ENCODE peak calls at places on chromosomes 12 and 14, in six cellular contexts. V is heart left ventricle, P is NB4, W is GM06990, C is stomach, R is fibroblast of mammary gland. K is an unnamed sample.

GRCh38 chr12:45166056-45166455 is 49.8 kb upstream of the ANO6 start:
- DNase-seq in P (no peak), V (no peak), W (no peak), C (no peak), R (peak), K (no peak)

GRCh38 chr12:126191037-126191891 is 1126.0 kb downstream of the AACS start:
- DNase-seq in P (no peak), W (no peak), R (no peak), C (no peak), V (no peak), K (peak)

GRCh38 chr14:89469210-89470198 is 52.5 kb upstream of the FOXN3 start:
- DNase-seq in P (peak), C (no peak), V (no peak), R (no peak), W (no peak), K (no peak)

GRCh38 chr12:54587315-54587821 is 1.1 kb downstream of the PPP1R1A start:
- DNase-seq in W (no peak), P (no peak), C (peak), V (peak), R (no peak), K (no peak)

GRCh38 chr12:98424726-98425401 is 90.5 kb upstream of the TMPO start:
- DNase-seq in V (peak), C (peak), W (no peak), P (peak), R (peak), K (peak)

GRCh38 chr12:105922670-105923102 is 216.1 kb downstream of the NUAK1 start:
- DNase-seq in C (no peak), P (no peak), R (peak), W (no peak), V (no peak), K (peak)

GRCh38 chr14:32576088-32576795 is 247.1 kb downstream of the AKAP6 start:
- DNase-seq in W (no peak), P (peak), V (no peak), C (peak), R (peak), K (peak)

GRCh38 chr12:52060498-52061177 is 9.1 kb upstream of the ATG101 start:
- DNase-seq in R (no peak), C (no peak), W (no peak), P (no peak), V (no peak), K (peak)

GRCh38 chr14:99391671-99392070 is 89.0 kb downstream of the SETD3 start:
- DNase-seq in C (no peak), P (no peak), R (peak), V (no peak), W (no peak), K (peak)

GRCh38 chr12:105060715-105061378 is 23.4 kb downstream of the ALDH1L2 start:
- DNase-seq in R (no peak), V (no peak), C (no peak), P (no peak), W (no peak), K (no peak)

GRCh38 chr14:79573486-79573885 is 637.8 kb downstream of the DIO2 start:
- DNase-seq in V (no peak), C (no peak), W (no peak), R (peak), P (no peak), K (peak)

GRCh38 chr14:92472860-92473259 is 40.7 kb upstream of the RIN3 start:
- DNase-seq in C (no peak), W (no peak), R (peak), V (no peak), P (peak), K (no peak)

GRCh38 chr14:90445011-90445410 is 48.2 kb downstream of the CALM1 start:
- DNase-seq in W (no peak), V (no peak), P (no peak), R (no peak), C (no peak), K (no peak)

GRCh38 chr12:59972941-59973340 is 377.1 kb downstream of the SLC16A7 start:
- DNase-seq in R (peak), P (peak), V (no peak), C (no peak), W (no peak), K (peak)

GRCh38 chr12:48266826-48267225 is 63.7 kb upstream of the OR10AD1 start:
- DNase-seq in W (no peak), V (no peak), P (no peak), C (no peak), R (no peak), K (no peak)

GRCh38 chr14:76109087-76109880 is 42.4 kb upstream of the GPATCH2L start:
- DNase-seq in W (no peak), P (no peak), R (peak), C (no peak), V (no peak), K (no peak)

GRCh38 chr14:91163316-91163715 is 49.4 kb downstream of the DGLUCY start:
- DNase-seq in C (peak), W (no peak), R (no peak), P (no peak), V (peak), K (no peak)

GRCh38 chr12:47768323-47768811 is 4.7 kb upstream of the SLC48A1 start:
- DNase-seq in W (no peak), C (no peak), R (no peak), P (no peak), V (no peak), K (peak)

GRCh38 chr12:102379346-102379745 is 101.0 kb downstream of the IGF1 start:
- DNase-seq in C (no peak), P (no peak), V (no peak), W (no peak), R (no peak), K (no peak)

GRCh38 chr12:740921-741320 is 11.5 kb upstream of the WNK1 start:
- DNase-seq in P (no peak), R (no peak), C (no peak), W (no peak), V (no peak), K (no peak)

GRCh38 chr12:66398931-66399625 is 96.8 kb downstream of the HELB start:
- DNase-seq in V (no peak), R (peak), C (no peak), P (peak), W (no peak), K (peak)

GRCh38 chr14:98093111-98093510 is 1178.9 kb downstream of the BCL11B start:
- DNase-seq in P (no peak), C (no peak), R (no peak), V (no peak), W (no peak), K (no peak)

GRCh38 chr12:18975933-18976332 is 153.6 kb upstream of the PLEKHA5 start:
- DNase-seq in C (no peak), R (no peak), W (no peak), P (no peak), V (no peak), K (no peak)

GRCh38 chr12:96343347-96343954 is 56.8 kb downstream of the CDK17 start:
- DNase-seq in C (no peak), V (no peak), P (peak), W (peak), R (peak), K (peak)

GRCh38 chr14:75340921-75341320 is 62.3 kb downstream of the FOS start:
- DNase-seq in V (peak), C (peak), W (no peak), P (peak), R (peak), K (peak)

GRCh38 chr12:69897744-69898143 is 72.7 kb downstream of the MYRFL start:
- DNase-seq in C (no peak), P (no peak), V (peak), R (peak), W (no peak), K (peak)

GRCh38 chr12:27580561-27581330 is 56.7 kb downstream of the PPFIBP1 start:
- DNase-seq in R (no peak), W (no peak), P (no peak), V (no peak), C (no peak), K (no peak)

GRCh38 chr12:88495031-88495430 is 85.2 kb downstream of the KITLG start:
- DNase-seq in C (no peak), W (no peak), P (no peak), V (no peak), R (no peak), K (no peak)

GRCh38 chr14:92552066-92552465 is 38.5 kb downstream of the RIN3 start:
- DNase-seq in W (no peak), V (no peak), R (no peak), C (no peak), P (no peak), K (no peak)

GRCh38 chr14:95318870-95319311 is 817 bp downstream of the CLMN start:
- DNase-seq in R (no peak), C (no peak), P (no peak), V (no peak), W (no peak), K (no peak)

GRCh38 chr14:33323979-33324378 is 385.3 kb downstream of the NPAS3 start:
- DNase-seq in C (no peak), V (no peak), W (no peak), P (no peak), R (no peak), K (no peak)

GRCh38 chr12:16272222-16272621 is 5.3 kb downstream of the SLC15A5 start:
- DNase-seq in C (no peak), R (peak), V (no peak), W (no peak), P (no peak), K (no peak)

GRCh38 chr14:89125216-89125615 is 291.8 kb downstream of the FOXN3 start:
- DNase-seq in C (no peak), V (no peak), P (no peak), R (no peak), W (no peak), K (no peak)

GRCh38 chr12:43942379-43942778 is 106.5 kb downstream of the TMEM117 start:
- DNase-seq in C (no peak), W (no peak), P (no peak), R (no peak), V (no peak), K (no peak)

DNA sequence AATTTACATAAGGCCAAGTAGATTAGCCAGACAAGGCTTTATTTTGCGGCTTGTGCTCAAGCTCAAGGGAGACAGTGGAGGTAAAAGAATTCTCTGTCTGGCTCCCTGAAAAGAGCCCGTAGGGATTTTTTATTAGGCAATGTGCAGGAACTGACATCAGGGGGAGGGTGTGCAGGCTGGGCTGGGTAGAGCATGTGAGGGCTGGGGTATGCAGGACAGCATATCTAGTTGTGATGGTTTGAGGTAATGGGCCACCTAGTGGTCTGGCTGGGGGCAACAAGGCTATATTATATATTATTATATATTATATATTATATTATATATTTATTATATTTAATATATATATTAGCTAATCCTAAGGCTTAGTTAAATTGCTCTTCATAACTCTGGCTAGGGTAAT is 102.1 kb downstream of the TMEM117 start:
- DNase-seq in R (peak), C (no peak), P (peak), W (no peak), V (no peak), K (peak)
- TF ChIP-seq CTCF in R (peak), C (no peak), P (peak), W (peak), V (no peak), K (peak)

DNA sequence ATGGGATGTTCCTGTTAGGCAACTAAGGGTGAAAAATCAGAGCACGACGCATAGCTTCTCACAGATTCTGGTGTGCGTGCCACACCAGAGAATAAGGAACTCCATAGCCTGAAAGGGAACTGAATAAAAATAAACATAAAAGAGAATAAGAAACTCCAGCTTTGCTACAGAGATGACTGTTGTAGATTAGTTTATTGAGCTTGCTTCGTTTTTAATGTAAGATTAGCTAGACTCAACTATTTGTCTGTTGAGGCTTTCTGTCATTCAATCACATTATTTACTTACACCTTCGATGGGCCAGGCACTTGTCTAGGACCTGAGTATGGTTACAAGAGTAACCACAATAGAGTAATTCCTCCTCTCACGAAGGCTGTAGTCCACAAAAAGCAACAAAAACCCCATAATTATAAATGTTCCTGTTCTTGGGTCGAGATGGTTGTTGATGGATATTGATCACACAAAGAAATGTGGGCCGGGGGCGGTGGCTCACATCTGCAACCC is 807 bp upstream of the ZCCHC8 start:
- DNase-seq in C (no peak), V (no peak), W (peak), R (no peak), P (no peak), K (no peak)
- H3K4me3 ChIP-seq in C (peak), V (peak), W (peak), R (peak), P (peak), K (peak)

GRCh38 chr14:22843123-22843925 is 6.9 kb downstream of the MMP14 start:
- DNase-seq in C (no peak), W (no peak), R (no peak), P (no peak), V (no peak), K (no peak)

GRCh38 chr14:22845821-22846625 is 9.6 kb downstream of the MMP14 start:
- DNase-seq in C (no peak), R (peak), W (no peak), V (no peak), P (no peak), K (no peak)

GRCh38 chr14:22842211-22843122 is 6.1 kb downstream of the MMP14 start:
- DNase-seq in C (no peak), P (no peak), W (no peak), R (no peak), V (no peak), K (no peak)

GRCh38 chr14:22845103-22845394 is 8.7 kb downstream of the MMP14 start:
- DNase-seq in P (no peak), V (no peak), W (no peak), C (no peak), R (no peak), K (no peak)

GRCh38 chr14:22844221-22845102 is 8.1 kb downstream of the MMP14 start:
- DNase-seq in V (no peak), R (peak), W (no peak), C (no peak), P (no peak), K (no peak)
- TF ChIP-seq CTCF in V (no peak), R (no peak), W (no peak), C (no peak), P (no peak), K (no peak)

GRCh38 chr14:34810028-34810427 is 65.1 kb downstream of the BAZ1A start:
- DNase-seq in R (no peak), V (no peak), W (peak), P (no peak), C (no peak), K (no peak)
- H3K4me3 ChIP-seq in R (no peak), V (no peak), W (no peak), P (no peak), C (no peak), K (no peak)

GRCh38 chr14:58398495-58398894 is 2.8 kb downstream of the TOMM20L start:
- DNase-seq in R (no peak), P (no peak), V (no peak), W (no peak), C (no peak), K (no peak)

GRCh38 chr14:58395815-58396626 is at the start of gene TOMM20L:
- DNase-seq in W (peak), R (peak), P (peak), C (peak), V (peak), K (peak)

GRCh38 chr14:58390830-58391229 is 4.9 kb upstream of the TOMM20L start:
- DNase-seq in P (no peak), V (no peak), C (no peak), W (no peak), R (no peak), K (no peak)

GRCh38 chr14:58398895-58399294 is 3.2 kb downstream of the TOMM20L start:
- DNase-seq in C (no peak), W (no peak), V (no peak), R (no peak), P (no peak), K (no peak)

GRCh38 chr14:58395565-58395814 is 240 bp upstream of the TOMM20L start:
- DNase-seq in V (no peak), W (no peak), P (no peak), R (no peak), C (no peak), K (no peak)
- TF ChIP-seq CTCF in V (no peak), W (no peak), P (no peak), R (no peak), C (no peak), K (no peak)

DNA sequence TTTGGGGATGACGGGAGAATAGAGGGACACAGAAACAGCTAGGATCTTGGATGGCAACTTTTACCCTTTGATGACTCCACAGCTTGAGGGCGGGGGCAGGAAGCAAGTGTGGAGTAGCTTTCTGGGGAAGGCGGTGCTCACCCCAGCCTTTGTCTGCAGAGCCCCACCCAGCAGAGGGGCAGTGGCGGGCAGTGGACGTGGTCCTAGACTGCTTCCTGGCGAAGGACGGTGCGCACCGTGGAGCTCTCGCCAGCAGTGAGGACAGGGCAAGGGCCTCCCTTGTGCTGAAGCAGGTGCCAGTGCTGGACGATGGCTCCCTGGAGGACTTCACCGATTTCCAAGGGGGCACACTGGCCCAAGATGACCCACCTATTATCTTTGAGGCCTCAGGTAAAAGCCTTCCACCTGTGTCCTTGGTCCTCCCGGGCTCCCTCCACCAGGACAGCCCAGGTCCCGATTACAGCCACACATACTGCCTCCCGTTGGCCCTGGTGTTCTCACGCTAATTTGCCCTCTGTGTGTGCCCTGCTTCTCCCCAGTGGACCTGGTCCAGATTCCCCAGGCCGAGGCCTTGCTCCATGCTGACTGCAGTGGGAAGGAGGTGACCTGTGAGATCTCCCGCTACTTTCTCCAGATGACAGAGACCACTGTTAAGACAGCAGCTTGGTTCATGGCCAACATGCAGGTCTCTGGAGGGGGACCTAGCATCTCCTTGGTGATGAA is 1.2 kb downstream of the TAPBPL start:
- DNase-seq in C (peak), W (no peak), P (no peak), R (no peak), V (peak), K (no peak)
- H3K4me3 ChIP-seq in C (peak), W (peak), P (peak), R (no peak), V (peak), K (peak)

GRCh38 chr14:61461808-61462275 is 140.5 kb downstream of the PRKCH start:
- DNase-seq in P (peak), C (no peak), V (no peak), W (no peak), R (peak), K (peak)
- TF ChIP-seq CTCF in P (peak), C (peak), V (peak), W (peak), R (peak), K (peak)

DNA sequence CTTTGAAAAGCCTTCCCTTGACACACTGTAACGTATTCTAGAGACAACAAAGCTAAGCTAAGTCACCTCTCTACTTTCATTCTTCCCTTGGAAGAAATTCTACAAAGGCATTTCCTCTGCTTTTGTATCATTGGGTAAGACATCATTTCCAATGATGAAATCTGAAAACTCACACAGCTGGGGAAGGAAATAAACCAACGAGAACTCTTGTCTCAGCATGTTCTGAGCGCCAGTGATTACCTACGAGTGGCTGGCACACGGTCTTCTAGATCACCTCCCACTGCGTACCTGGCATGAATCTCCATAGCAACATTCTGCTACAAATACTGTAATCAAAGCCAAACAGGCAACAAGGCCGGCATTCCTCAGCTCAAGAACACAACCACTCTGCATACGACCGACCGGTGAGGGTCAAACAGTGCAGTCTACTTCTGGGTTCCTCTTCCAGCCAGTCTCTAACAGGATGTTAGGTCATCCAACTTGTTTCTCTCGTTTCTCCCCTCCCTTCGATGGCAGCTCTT is 7.6 kb downstream of the VPS37B start:
- DNase-seq in C (peak), W (no peak), V (peak), P (peak), R (peak), K (peak)
- H3K4me3 ChIP-seq in C (peak), W (peak), V (peak), P (peak), R (peak), K (peak)